ENCODE peak calls at places on chromosomes 6 and 20, in seven cellular contexts. W is KG1, M is posterior vena cava, T is naive B cell, Y is T-cell, Q is neuronal stem cell, L is neural progenitor cell. H is an unnamed sample.
A peak's percentile ranks its signal among the peaks of the same experiment; 100 is the strongest.

GRCh38 chr6:26362836-26363220 is 2.2 kb upstream of the BTN3A2 start:
- DNase-seq in L (no peak), Q (no peak), Y (no peak), T (no peak), M (no peak), W (no peak), H (no peak)

GRCh38 chr6:39239527-39240154 is 10.4 kb upstream of the KCNK5 start:
- DNase-seq in L (peak; percentile 47), M (peak; percentile 55), W (no peak), Q (no peak), Y (no peak), T (no peak), H (no peak)

GRCh38 chr20:24910461-24910860 is 38.6 kb upstream of the CST7 start:
- DNase-seq in Y (no peak), Q (no peak), T (no peak), M (peak; percentile 58), L (no peak), W (no peak), H (no peak)

GRCh38 chr20:25044660-25045342 is 13.1 kb downstream of the ACSS1 start:
- DNase-seq in Q (no peak), M (peak; percentile 77), T (no peak), W (no peak), L (no peak), Y (no peak), H (no peak)

GRCh38 chr6:88538849-88539571 is 372.9 kb upstream of the CNR1 start:
- DNase-seq in M (no peak), Y (no peak), T (no peak), Q (no peak), W (no peak), L (peak; percentile 18), H (no peak)

GRCh38 chr6:71602385-71602949 is 283.9 kb upstream of the RIMS1 start:
- DNase-seq in Q (no peak), W (no peak), L (no peak), T (no peak), M (no peak), Y (no peak), H (no peak)

GRCh38 chr6:170038251-170038650 is 252.6 kb downstream of the DLL1 start:
- DNase-seq in W (no peak), M (peak; percentile 74), Y (no peak), T (no peak), Q (no peak), L (no peak), H (no peak)

GRCh38 chr20:57282691-57283361 is 16.4 kb upstream of the BMP7 start:
- DNase-seq in W (no peak), M (no peak), Y (no peak), L (peak; percentile 66), T (no peak), Q (no peak), H (no peak)

GRCh38 chr6:150079604-150080003 is 10.7 kb upstream of the ULBP3 start:
- DNase-seq in L (peak; percentile 23), T (no peak), M (no peak), Q (no peak), Y (no peak), W (no peak), H (no peak)

GRCh38 chr20:47027042-47027441 is 132.4 kb downstream of the EYA2 start:
- DNase-seq in Y (no peak), M (peak; percentile 83), L (no peak), W (no peak), Q (no peak), T (no peak), H (no peak)

GRCh38 chr6:16770701-16771569 is 9.7 kb upstream of the ATXN1 start:
- DNase-seq in M (peak; percentile 93), L (peak; percentile 85), T (peak; percentile 53), W (peak; percentile 54), Y (peak; percentile 73), Q (peak; percentile 40), H (no peak)

GRCh38 chr20:44008806-44009678 is 94.4 kb downstream of the TOX2 start:
- DNase-seq in M (no peak), W (no peak), Q (no peak), T (no peak), L (no peak), Y (no peak), H (no peak)

GRCh38 chr6:71012871-71013456 is 56.1 kb upstream of the B3GAT2 start:
- DNase-seq in M (no peak), Q (peak; percentile 66), T (peak; percentile 42), Y (no peak), L (peak; percentile 76), W (peak; percentile 7), H (no peak)

GRCh38 chr6:149586149-149586548 is 20.0 kb downstream of the GINM1 start:
- DNase-seq in M (no peak), Q (no peak), L (no peak), Y (no peak), W (no peak), T (no peak), H (no peak)

GRCh38 chr6:126546771-126547170 is 206.9 kb downstream of the CENPW start:
- DNase-seq in W (no peak), T (no peak), Y (no peak), Q (no peak), L (no peak), M (no peak), H (peak; percentile 8)

GRCh38 chr20:20953738-20954657 is 152.2 kb downstream of the LINC00237 start:
- DNase-seq in Q (no peak), Y (no peak), L (no peak), M (no peak), W (no peak), T (no peak), H (no peak)

GRCh38 chr6:87806635-87807034 is 104.6 kb upstream of the AKIRIN2 start:
- DNase-seq in W (no peak), M (no peak), T (no peak), L (no peak), Q (no peak), Y (no peak), H (no peak)

GRCh38 chr6:82874867-82875266 is 190.8 kb downstream of the UBE3D start:
- DNase-seq in M (no peak), W (no peak), L (no peak), Y (no peak), Q (no peak), T (no peak), H (no peak)

GRCh38 chr20:57990396-57990987 is 238.0 kb downstream of the ANKRD60 start:
- DNase-seq in Y (no peak), Q (no peak), M (peak; percentile 86), W (no peak), T (no peak), L (no peak), H (no peak)

GRCh38 chr20:36572701-36573102 is 695 bp upstream of the TGIF2 start:
- DNase-seq in T (no peak), L (peak; percentile 64), M (no peak), Q (peak; percentile 39), W (peak; percentile 54), Y (peak; percentile 54), H (no peak)

GRCh38 chr6:104688283-104688969 is 171.3 kb downstream of the HACE1 start:
- DNase-seq in W (no peak), L (no peak), T (no peak), Y (no peak), Q (no peak), M (no peak), H (no peak)

GRCh38 chr20:32365560-32365959 is 7.4 kb downstream of the ASXL1 start:
- DNase-seq in L (no peak), T (no peak), W (no peak), M (no peak), Q (no peak), Y (no peak), H (no peak)

GRCh38 chr6:57040011-57040410 is 6.5 kb upstream of the KIAA1586 start:
- DNase-seq in Q (no peak), T (no peak), Y (no peak), W (no peak), L (peak; percentile 17), M (no peak), H (no peak)

GRCh38 chr20:60869626-60870025 is 382.4 kb upstream of the CDH4 start:
- DNase-seq in Y (no peak), L (no peak), W (no peak), M (no peak), T (no peak), Q (no peak), H (no peak)

GRCh38 chr6:104884867-104885517 is 25.3 kb upstream of the HACE1 start:
- DNase-seq in L (no peak), Q (no peak), T (no peak), W (no peak), Y (no peak), M (no peak), H (no peak)

GRCh38 chr6:42045538-42046460 is 4.5 kb upstream of the TAF8 start:
- DNase-seq in Y (peak; percentile 92), T (peak; percentile 72), M (peak; percentile 96), Q (no peak), W (peak; percentile 75), L (no peak), H (peak; percentile 68)

GRCh38 chr20:63580796-63581461 is 6.9 kb upstream of the HELZ2 start:
- DNase-seq in Q (no peak), W (peak; percentile 16), T (peak; percentile 67), Y (peak; percentile 71), M (no peak), L (peak; percentile 55), H (no peak)

GRCh38 chr6:25248100-25248499 is 31.1 kb upstream of the CARMIL1 start:
- DNase-seq in L (no peak), M (no peak), W (no peak), T (no peak), Y (no peak), Q (no peak), H (no peak)

GRCh38 chr20:41233976-41234514 is 83.5 kb downstream of the ZHX3 start:
- DNase-seq in T (no peak), L (no peak), Y (no peak), Q (no peak), M (no peak), W (no peak), H (no peak)

GRCh38 chr6:42771741-42772100 is 10.1 kb upstream of the BICRAL start:
- DNase-seq in L (no peak), M (no peak), T (no peak), Q (no peak), Y (peak; percentile 13), W (no peak), H (no peak)

GRCh38 chr20:37398750-37399621 is 53.0 kb downstream of the SRC start:
- DNase-seq in Q (no peak), Y (no peak), W (no peak), M (no peak), L (no peak), T (no peak), H (no peak)

H was measured in T1000.